ENCODE peak calls at places on chromosome 21, in four cellular contexts. X is PC-3, J is hepatocyte, O is OCI-LY7. W is an unnamed sample.

GRCh38 chr21:46183910-46184624 is at the start of gene SPATC1L:
- DNase-seq in J (peak), O (peak), X (peak), W (peak)

GRCh38 chr21:21232320-21232719 is 234.1 kb downstream of the NCAM2 start:
- DNase-seq in J (peak), X (peak), O (no peak), W (peak)

GRCh38 chr21:35227774-35228173 is 178.7 kb upstream of the RUNX1 start:
- DNase-seq in X (no peak), O (peak), J (no peak), W (no peak)

GRCh38 chr21:37294674-37295073 is 27.5 kb upstream of the VPS26C start:
- DNase-seq in X (no peak), O (no peak), J (no peak), W (no peak)

GRCh38 chr21:46390603-46391545 is 66.9 kb downstream of the PCNT start:
- DNase-seq in O (no peak), J (no peak), X (no peak), W (no peak)

GRCh38 chr21:30881480-30881879 is at the start of gene KRTAP11-1:
- DNase-seq in X (no peak), J (no peak), O (no peak), W (no peak)

GRCh38 chr21:32991299-32991850 is 34.4 kb upstream of the OLIG2 start:
- DNase-seq in X (no peak), J (no peak), O (no peak), W (peak)

GRCh38 chr21:45764792-45765191 is 121.3 kb downstream of the PCBP3 start:
- DNase-seq in J (no peak), X (no peak), O (no peak), W (no peak)

GRCh38 chr21:45644041-45644906 is 749 bp downstream of the PCBP3 start:
- DNase-seq in O (no peak), J (peak), X (peak), W (peak)

GRCh38 chr21:16086121-16086520 is 356.3 kb downstream of the USP25 start:
- DNase-seq in X (peak), J (no peak), O (no peak), W (no peak)

GRCh38 chr21:16086936-16087335 is 357.2 kb downstream of the USP25 start:
- DNase-seq in X (no peak), J (no peak), O (no peak), W (no peak)

GRCh38 chr21:16082038-16082816 is 352.4 kb downstream of the USP25 start:
- DNase-seq in J (peak), X (peak), O (peak), W (peak)

GRCh38 chr21:16085436-16085835 is 355.7 kb downstream of the USP25 start:
- DNase-seq in O (no peak), J (no peak), X (peak), W (no peak)

DNA sequence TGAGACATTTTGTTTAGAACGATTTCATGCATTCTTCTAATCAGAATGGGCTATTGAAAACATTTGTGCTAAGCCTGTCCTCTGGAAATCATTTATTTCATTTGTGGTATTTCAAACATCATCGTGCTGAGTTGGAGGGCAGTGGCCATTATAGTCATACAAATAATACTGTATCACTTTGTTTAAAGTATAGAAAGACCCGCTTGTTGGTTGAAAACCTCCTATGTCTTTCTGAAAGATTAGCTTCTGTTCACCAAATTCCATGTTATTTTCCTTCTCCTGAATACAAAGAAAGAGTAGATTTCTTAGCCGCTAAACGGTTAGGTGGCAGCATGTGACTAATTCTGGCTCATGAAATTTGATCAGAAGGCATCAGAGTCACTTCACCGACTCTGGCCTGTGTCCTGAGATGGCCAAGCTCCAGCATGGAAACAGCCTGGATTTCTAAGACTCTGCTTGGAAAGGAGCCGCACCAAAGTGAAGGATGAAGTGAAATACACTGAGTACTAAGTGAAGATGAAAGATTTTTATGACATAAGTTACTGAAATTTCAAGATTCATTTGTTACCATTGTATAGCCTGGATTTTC is 355.1 kb downstream of the USP25 start:
- DNase-seq in J (no peak), O (no peak), X (peak), W (no peak)
- TF ChIP-seq CTCF in J (no peak), O (no peak), X (peak), W (no peak)

GRCh38 chr21:25836396-25836795 is 101.6 kb downstream of the GABPA start:
- DNase-seq in O (no peak), J (no peak), X (no peak), W (no peak)
- TF ChIP-seq EZH2phosphoT487 in O (no peak), J (no peak), X (no peak), W (no peak)

DNA sequence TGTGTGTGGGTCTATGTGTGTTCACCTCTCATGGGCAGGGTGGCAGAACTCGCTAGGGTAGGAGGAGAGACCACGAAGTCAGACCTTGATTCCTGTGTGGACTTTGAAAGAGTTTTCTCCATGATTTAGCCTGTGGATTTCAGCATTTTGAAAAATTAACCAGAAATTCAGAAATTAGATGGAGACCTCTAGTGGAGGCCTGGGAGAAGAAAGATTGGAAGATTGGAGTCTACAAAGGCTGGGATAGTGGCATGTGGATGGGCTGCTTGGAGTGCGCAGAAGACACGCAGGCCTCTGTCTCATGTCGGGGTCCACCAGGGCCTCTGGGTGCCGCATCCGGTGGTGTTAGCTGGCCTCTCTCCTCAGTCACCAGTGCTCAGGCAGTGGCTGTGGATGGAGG is 18.9 kb upstream of the IGSF5 start:
- DNase-seq in O (no peak), J (no peak), X (peak), W (no peak)
- TF ChIP-seq CTCF in O (peak), J (peak), X (peak), W (no peak)

GRCh38 chr21:42122398-42122797 is 51.3 kb downstream of the UMODL1 start:
- DNase-seq in J (no peak), X (no peak), O (no peak), W (no peak)

GRCh38 chr21:42121792-42122191 is 50.7 kb downstream of the UMODL1 start:
- DNase-seq in X (peak), J (no peak), O (no peak), W (no peak)

GRCh38 chr21:42122808-42123207 is 51.7 kb downstream of the UMODL1 start:
- DNase-seq in J (no peak), O (no peak), X (no peak), W (no peak)

GRCh38 chr21:42120056-42120903 is 49.2 kb downstream of the UMODL1 start:
- DNase-seq in J (peak), X (peak), O (peak), W (no peak)

GRCh38 chr21:42120904-42121535 is 49.9 kb downstream of the UMODL1 start:
- DNase-seq in X (no peak), J (no peak), O (peak), W (no peak)
- TF ChIP-seq EZH2phosphoT487 in X (no peak), J (no peak), O (no peak), W (no peak)

GRCh38 chr21:43027846-43028731 is 47.5 kb downstream of the CBS start:
- DNase-seq in J (no peak), O (no peak), X (no peak), W (no peak)

GRCh38 chr21:43024737-43025136 is 50.4 kb downstream of the PKNOX1 start:
- DNase-seq in J (no peak), X (no peak), O (no peak), W (no peak)

GRCh38 chr21:43021756-43022600 is 47.6 kb downstream of the PKNOX1 start:
- DNase-seq in O (no peak), X (no peak), J (no peak), W (no peak)

GRCh38 chr21:43023175-43023574 is 48.8 kb downstream of the PKNOX1 start:
- DNase-seq in X (no peak), O (no peak), J (no peak), W (no peak)

DNA sequence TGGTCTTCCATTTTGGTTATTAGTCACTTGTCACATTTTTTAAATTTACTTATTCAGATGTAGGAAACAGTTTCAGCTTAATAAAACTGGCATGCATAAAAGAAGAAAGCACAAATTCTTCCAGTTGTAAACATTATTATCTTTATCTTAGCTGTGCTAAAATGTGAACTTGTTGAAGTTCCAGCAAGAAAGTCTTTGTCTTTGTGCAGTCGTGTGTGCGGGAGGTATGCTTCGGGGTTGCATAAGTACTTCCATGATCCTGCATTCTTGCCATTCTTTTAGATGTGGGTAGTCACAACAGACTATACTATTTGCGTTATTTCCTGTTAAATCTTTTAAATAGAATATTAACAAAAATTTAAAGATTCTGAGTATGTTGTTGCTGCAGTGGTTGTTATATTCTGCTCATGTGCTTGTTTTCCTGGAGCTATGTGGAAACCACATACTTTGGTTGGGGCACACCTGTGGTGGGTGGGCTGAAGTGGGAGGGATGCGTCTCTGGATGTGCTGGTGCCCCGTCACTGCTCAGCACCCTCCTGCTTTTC is 49.9 kb downstream of the CBS start:
- DNase-seq in X (no peak), O (no peak), J (no peak), W (peak)
- TF ChIP-seq CTCF in X (no peak), O (no peak), J (no peak), W (no peak)